ENCODE peak calls at places on chromosomes 7 and 10, in six cellular contexts. H is uterus, V is heart right ventricle, X is retinal pigment epithelial cell, U is OCI-LY7, G is GM23248. Q is an unnamed sample.

GRCh38 chr7:69450436-69450835 is 147.8 kb upstream of the AUTS2 start:
- DNase-seq in H (no peak), V (no peak), X (no peak), U (no peak), G (no peak), Q (no peak)

GRCh38 chr10:124329368-124329767 is 89.4 kb downstream of the OAT start:
- DNase-seq in H (no peak), V (no peak), X (no peak), U (no peak), G (no peak), Q (no peak)

GRCh38 chr7:34761627-34762026 is 103.6 kb downstream of the NPSR1 start:
- DNase-seq in H (no peak), V (no peak), X (no peak), U (no peak), G (peak), Q (no peak)

GRCh38 chr7:110809832-110810231 is 281.1 kb upstream of the LRRN3 start:
- DNase-seq in H (no peak), V (no peak), X (no peak), U (no peak), G (no peak), Q (no peak)

GRCh38 chr10:96720422-96721206 is at the start of gene PIK3AP1:
- DNase-seq in H (peak), V (peak), X (no peak), U (peak), G (peak), Q (no peak)

GRCh38 chr7:102439963-102440795 is 6.8 kb downstream of the ORAI2 start:
- DNase-seq in H (no peak), V (peak), X (peak), U (no peak), G (peak), Q (peak)

GRCh38 chr7:143120696-143121405 is 11.0 kb upstream of the PIP start:
- DNase-seq in H (no peak), V (no peak), X (no peak), U (no peak), G (no peak), Q (no peak)

GRCh38 chr7:103867874-103868273 is 121.6 kb downstream of the RELN start:
- DNase-seq in H (no peak), V (no peak), X (no peak), U (no peak), G (no peak), Q (no peak)

GRCh38 chr7:12581897-12582296 is 11.4 kb downstream of the SCIN start:
- DNase-seq in H (no peak), V (no peak), X (peak), U (no peak), G (peak), Q (no peak)

GRCh38 chr7:75762350-75762917 is 9.6 kb downstream of the CCL26 start:
- DNase-seq in H (no peak), V (no peak), X (peak), U (peak), G (peak), Q (peak)

GRCh38 chr10:29955308-29955935 is 104.0 kb downstream of the JCAD start:
- DNase-seq in H (no peak), V (no peak), X (no peak), U (no peak), G (no peak), Q (peak)

GRCh38 chr10:70328987-70329386 is 45.2 kb upstream of the NPFFR1 start:
- DNase-seq in H (no peak), V (no peak), X (no peak), U (no peak), G (peak), Q (no peak)

GRCh38 chr7:134996097-134996550 is 9.8 kb downstream of the AGBL3 start:
- DNase-seq in H (no peak), V (no peak), X (no peak), U (no peak), G (no peak), Q (no peak)

GRCh38 chr10:98030093-98030821 is at the start of gene CRTAC1:
- DNase-seq in H (peak), V (peak), X (no peak), U (no peak), G (peak), Q (no peak)

GRCh38 chr7:1893451-1893850 is 223.4 kb downstream of the ELFN1 start:
- DNase-seq in H (no peak), V (no peak), X (no peak), U (no peak), G (no peak), Q (no peak)

GRCh38 chr7:130401531-130401930 is 21.2 kb downstream of the CPA1 start:
- DNase-seq in H (no peak), V (no peak), X (no peak), U (no peak), G (no peak), Q (no peak)

GRCh38 chr10:109977382-109977806 is 30.4 kb upstream of the ADD3 start:
- DNase-seq in H (no peak), V (no peak), X (no peak), U (no peak), G (peak), Q (peak)

GRCh38 chr7:21169667-21170605 is 257.9 kb upstream of the SP4 start:
- DNase-seq in H (no peak), V (no peak), X (no peak), U (no peak), G (no peak), Q (no peak)

GRCh38 chr10:123885406-123886164 is 6.0 kb downstream of the CPXM2 start:
- DNase-seq in H (no peak), V (no peak), X (no peak), U (no peak), G (no peak), Q (no peak)

GRCh38 chr7:87206361-87206760 is 13.2 kb downstream of the TMEM243 start:
- DNase-seq in H (no peak), V (no peak), X (no peak), U (no peak), G (peak), Q (peak)

GRCh38 chr7:135211179-135211945 is at the start of gene WDR91:
- DNase-seq in H (peak), V (peak), X (peak), U (peak), G (peak), Q (peak)

GRCh38 chr10:60473557-60473956 is 83.9 kb upstream of the ANK3 start:
- DNase-seq in H (no peak), V (no peak), X (no peak), U (no peak), G (no peak), Q (no peak)

GRCh38 chr10:50538473-50539398 is 85.0 kb downstream of the SGMS1 start:
- DNase-seq in H (no peak), V (no peak), X (no peak), U (no peak), G (peak), Q (no peak)

GRCh38 chr7:112567388-112567787 is 86.6 kb downstream of the LSMEM1 start:
- DNase-seq in H (no peak), V (no peak), X (no peak), U (no peak), G (no peak), Q (no peak)

GRCh38 chr7:112571852-112572607 is 91.2 kb downstream of the LSMEM1 start:
- DNase-seq in H (no peak), V (no peak), X (no peak), U (peak), G (no peak), Q (no peak)

GRCh38 chr7:112566392-112567324 is 85.9 kb downstream of the LSMEM1 start:
- DNase-seq in H (no peak), V (no peak), X (no peak), U (no peak), G (no peak), Q (no peak)
- H3K4me3 ChIP-seq in H (no peak), V (no peak), X (no peak), U (no peak), G (no peak), Q (no peak)

GRCh38 chr10:89252225-89252585 is 630 bp upstream of the LIPA start:
- DNase-seq in H (no peak), V (no peak), X (no peak), U (no peak), G (no peak), Q (no peak)

GRCh38 chr10:89256338-89256737 is 4.8 kb upstream of the LIPA start:
- DNase-seq in H (no peak), V (no peak), X (no peak), U (no peak), G (no peak), Q (no peak)

GRCh38 chr10:89250814-89251416 is 660 bp downstream of the LIPA start:
- DNase-seq in H (no peak), V (no peak), X (no peak), U (no peak), G (peak), Q (no peak)

GRCh38 chr10:89249066-89249465 is 2.5 kb downstream of the LIPA start:
- DNase-seq in H (no peak), V (no peak), X (no peak), U (no peak), G (no peak), Q (no peak)

DNA sequence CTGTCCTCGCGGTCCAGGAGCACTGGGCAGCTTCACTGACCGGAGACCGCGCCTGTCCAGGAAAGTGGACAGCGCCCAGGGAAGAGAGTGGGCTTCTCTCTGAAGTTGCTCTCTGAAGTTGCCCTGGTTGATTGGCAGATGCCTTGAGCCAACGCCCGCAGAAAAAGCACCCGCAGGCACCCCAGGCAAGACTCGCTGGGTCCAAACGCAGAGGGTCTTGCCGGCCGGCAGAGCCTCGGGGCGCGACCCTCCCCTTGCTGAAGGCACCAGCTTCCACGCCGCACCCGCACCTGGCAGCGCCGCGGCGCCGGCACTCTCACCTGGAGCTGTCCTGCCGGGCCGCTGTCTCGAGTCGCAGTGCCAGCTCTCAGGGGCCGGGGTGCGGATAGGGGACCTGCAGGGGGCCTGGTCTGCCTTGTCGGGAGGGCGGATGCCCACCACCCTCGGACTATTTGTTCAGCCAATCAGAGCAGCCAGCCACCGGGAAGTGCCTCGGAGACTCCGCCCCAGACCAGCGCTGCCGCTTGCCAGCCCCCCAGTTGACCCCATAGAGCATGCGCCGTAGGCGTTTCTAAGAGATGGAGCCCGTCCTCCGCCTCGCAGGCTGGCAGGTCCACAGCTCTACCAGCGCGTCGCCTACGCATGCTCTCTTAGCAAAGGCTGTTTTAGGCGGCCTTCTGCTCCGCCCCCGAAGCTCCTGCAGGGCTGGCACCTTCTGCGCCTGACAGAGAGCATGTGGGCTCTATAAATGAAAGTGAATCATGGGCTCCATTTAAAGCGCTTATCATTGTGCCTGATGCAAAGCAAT is at the start of gene LIPA:
- DNase-seq in H (peak), V (peak), X (peak), U (peak), G (peak), Q (peak)
- H3K4me3 ChIP-seq in H (peak), V (peak), X (peak), U (peak), G (peak), Q (peak)

GRCh38 chr10:22710139-22710745 is 4.1 kb downstream of the PIP4K2A start:
- DNase-seq in H (no peak), V (no peak), X (no peak), U (no peak), G (no peak), Q (no peak)

GRCh38 chr10:22712959-22713852 is 1.2 kb downstream of the PIP4K2A start:
- DNase-seq in H (peak), V (peak), X (no peak), U (peak), G (peak), Q (no peak)

GRCh38 chr10:22708772-22709171 is 5.6 kb downstream of the PIP4K2A start:
- DNase-seq in H (no peak), V (no peak), X (no peak), U (no peak), G (no peak), Q (no peak)

GRCh38 chr10:22712246-22712958 is 2.0 kb downstream of the PIP4K2A start:
- DNase-seq in H (no peak), V (no peak), X (no peak), U (no peak), G (peak), Q (peak)

DNA sequence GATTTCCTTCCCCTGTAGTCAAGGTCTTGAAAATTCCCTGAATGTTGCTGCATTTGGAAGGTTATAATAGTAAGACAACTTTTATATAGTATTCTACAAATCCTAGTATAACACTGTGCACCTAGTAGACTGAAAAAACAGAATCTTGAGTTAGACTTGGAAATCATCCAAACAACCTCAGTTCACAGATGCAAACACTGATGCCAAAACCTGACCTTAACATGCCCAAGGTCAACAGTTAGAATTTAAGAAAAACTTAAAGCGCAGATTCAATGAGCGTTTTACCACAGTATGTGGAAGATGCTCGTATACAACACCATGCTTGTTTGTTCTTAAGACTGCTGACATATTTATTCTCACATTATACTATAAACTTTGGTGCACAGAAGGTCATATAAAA is 3.0 kb downstream of the PIP4K2A start:
- DNase-seq in H (no peak), V (no peak), X (no peak), U (no peak), G (no peak), Q (no peak)
- H3K4me3 ChIP-seq in H (no peak), V (peak), X (peak), U (no peak), G (no peak), Q (no peak)

GRCh38 chr10:103054621-103055020 is 136.5 kb downstream of the CNNM2 start:
- DNase-seq in H (no peak), V (no peak), X (no peak), U (no peak), G (no peak), Q (no peak)
- H3K4me3 ChIP-seq in H (peak), V (no peak), X (no peak), U (no peak), G (no peak), Q (no peak)

DNA sequence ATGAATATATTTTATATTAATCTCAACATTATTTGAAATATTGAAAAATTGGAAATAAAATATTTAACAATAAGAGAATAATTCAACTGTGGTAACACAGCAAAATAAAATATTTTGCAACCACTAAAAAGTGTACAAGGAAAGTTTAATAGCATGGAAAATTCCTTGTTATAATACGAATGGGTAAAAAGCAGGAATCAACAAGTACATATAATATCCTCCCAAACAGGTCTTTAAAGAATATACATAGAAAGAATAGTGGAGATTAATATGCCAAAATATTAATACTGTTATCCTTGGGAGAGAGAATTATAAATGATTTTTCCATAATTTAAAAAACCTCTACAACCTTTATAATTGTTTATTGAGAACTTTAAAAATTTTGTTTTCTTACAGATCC is 1.0 kb downstream of the DNAJC12 start:
- DNase-seq in H (no peak), V (no peak), X (no peak), U (no peak), G (no peak), Q (no peak)
- H3K4me3 ChIP-seq in H (peak), V (peak), X (no peak), U (peak), G (no peak), Q (peak)

GRCh38 chr7:27102578-27103442 is at the start of gene HOXA2:
- DNase-seq in H (no peak), V (no peak), X (no peak), U (no peak), G (no peak), Q (no peak)
- H3K4me3 ChIP-seq in H (no peak), V (no peak), X (no peak), U (no peak), G (no peak), Q (peak)

GRCh38 chr7:149161241-149161848 is 14.1 kb downstream of the ZNF398 start:
- DNase-seq in H (no peak), V (no peak), X (no peak), U (no peak), G (peak), Q (no peak)
- H3K4me3 ChIP-seq in H (no peak), V (no peak), X (no peak), U (no peak), G (no peak), Q (no peak)

GRCh38 chr10:26621243-26621888 is 76.1 kb upstream of the PDSS1 start:
- DNase-seq in H (no peak), V (no peak), X (no peak), U (no peak), G (no peak), Q (no peak)
- H3K4me3 ChIP-seq in H (no peak), V (no peak), X (no peak), U (no peak), G (no peak), Q (no peak)

DNA sequence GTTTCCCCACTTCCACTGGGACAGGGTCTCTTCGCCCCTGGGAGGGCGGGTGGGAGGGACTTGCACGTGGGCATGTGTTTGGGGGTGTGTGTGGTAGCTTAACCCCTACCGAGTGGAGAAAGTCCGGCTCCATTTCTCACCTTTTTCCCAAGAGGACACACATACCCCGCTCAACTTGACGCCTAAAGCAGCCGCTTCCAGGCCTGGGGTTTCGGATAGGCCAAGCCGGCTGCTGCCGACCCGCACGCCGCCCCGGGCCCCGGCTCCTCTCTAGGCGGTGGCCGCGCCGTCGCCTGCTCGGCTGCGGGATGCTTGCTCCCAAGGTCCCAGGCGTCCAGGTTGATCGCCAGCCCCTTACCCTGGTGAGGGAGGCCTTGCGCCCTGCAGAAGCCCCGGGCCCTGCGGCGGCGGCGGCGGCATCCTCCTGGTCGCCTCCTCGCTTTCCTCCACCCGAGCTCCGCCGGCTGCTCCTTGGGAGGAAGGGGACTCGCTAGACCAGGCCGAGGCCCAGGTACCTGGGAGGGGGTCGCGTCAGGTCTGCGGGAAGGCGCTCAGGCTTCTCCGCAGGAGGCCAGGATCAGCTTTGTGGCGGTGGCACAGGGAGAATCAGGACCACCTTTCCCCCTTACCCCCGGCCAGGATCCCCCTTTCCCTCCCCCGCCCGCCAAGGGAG is 3.2 kb upstream of the GATA3 start:
- DNase-seq in H (no peak), V (no peak), X (no peak), U (no peak), G (no peak), Q (no peak)
- H3K4me3 ChIP-seq in H (no peak), V (peak), X (no peak), U (no peak), G (no peak), Q (no peak)

DNA sequence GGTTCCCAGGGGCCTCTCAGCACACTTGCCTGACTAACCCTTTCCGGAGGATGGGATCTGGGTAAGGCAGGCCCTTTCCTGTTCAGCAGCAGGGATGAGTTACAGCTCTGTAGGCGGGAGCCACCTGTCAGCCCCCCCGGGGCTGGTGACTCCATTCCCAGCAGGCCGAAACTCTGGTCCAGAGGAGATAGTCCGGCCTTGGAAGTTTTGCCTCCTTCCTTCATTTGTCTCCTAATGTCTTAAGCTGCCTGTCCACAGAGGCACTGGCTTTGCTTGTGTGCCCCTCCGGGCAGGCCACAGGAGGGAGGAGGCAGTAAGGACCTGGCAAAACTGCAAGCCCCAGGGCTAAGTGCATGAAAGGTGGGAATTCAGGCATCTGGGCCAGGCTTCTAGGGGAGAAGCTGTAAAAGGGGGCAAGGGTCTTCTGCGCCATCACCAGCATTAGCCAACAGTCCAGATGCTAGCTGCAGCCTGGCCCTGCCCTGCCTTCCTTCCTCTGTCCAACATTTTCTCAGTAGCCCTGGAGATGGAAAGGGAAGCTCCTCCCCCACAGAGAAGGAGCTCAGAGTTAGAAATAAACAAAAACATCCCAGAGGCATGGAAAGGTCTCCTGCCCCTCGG is 1.2 kb downstream of the ADIRF start:
- DNase-seq in H (peak), V (no peak), X (no peak), U (no peak), G (peak), Q (no peak)
- H3K4me3 ChIP-seq in H (peak), V (peak), X (no peak), U (no peak), G (peak), Q (no peak)

Q was measured in brain microvascular endothelial cell.